ENCODE peak calls at places on chromosomes 5 and 9, in seven cellular contexts. Y is GM23338, U is suprapubic skin, P is spleen, W is transverse colon, T is breast epithelium, A is sigmoid colon. C is an unnamed sample.

GRCh38 chr5:149409268-149409948 is 30.3 kb upstream of the IL17B start:
- DNase-seq in Y (peak), U (no peak), P (no peak), W (no peak), T (no peak), A (peak), C (no peak)

GRCh38 chr9:131807131-131807990 is 67.5 kb upstream of the RAPGEF1 start:
- DNase-seq in Y (peak), U (no peak), P (no peak), W (no peak), T (no peak), A (no peak), C (no peak)

GRCh38 chr5:1316941-1317340 is 22.1 kb upstream of the TERT start:
- DNase-seq in Y (no peak), U (peak), P (peak), W (no peak), T (no peak), A (peak), C (no peak)

GRCh38 chr5:170219615-170220014 is 13.2 kb upstream of the C5orf58 start:
- DNase-seq in Y (no peak), U (no peak), P (no peak), W (no peak), T (no peak), A (no peak), C (no peak)

GRCh38 chr5:72478276-72478675 is 28.9 kb downstream of the ZNF366 start:
- DNase-seq in Y (no peak), U (no peak), P (no peak), W (no peak), T (no peak), A (no peak), C (no peak)

GRCh38 chr9:6811436-6811835 is 53.7 kb downstream of the KDM4C start:
- DNase-seq in Y (no peak), U (no peak), P (no peak), W (no peak), T (no peak), A (no peak), C (no peak)

GRCh38 chr5:759111-759741 is 25.3 kb downstream of the ZDHHC11B start:
- DNase-seq in Y (peak), U (peak), P (peak), W (peak), T (peak), A (peak), C (peak)

GRCh38 chr5:153463806-153464205 is 26.7 kb upstream of the GRIA1 start:
- DNase-seq in Y (no peak), U (no peak), P (no peak), W (no peak), T (no peak), A (no peak), C (no peak)

GRCh38 chr9:840343-840742 is 1.2 kb upstream of the DMRT1 start:
- DNase-seq in Y (peak), U (no peak), P (peak), W (no peak), T (no peak), A (no peak), C (no peak)

GRCh38 chr5:36073595-36074216 is 7.0 kb upstream of the UGT3A2 start:
- DNase-seq in Y (peak), U (no peak), P (no peak), W (no peak), T (no peak), A (no peak), C (no peak)

GRCh38 chr9:121642758-121643157 is 8.7 kb upstream of the DAB2IP start:
- DNase-seq in Y (no peak), U (no peak), P (peak), W (no peak), T (no peak), A (no peak), C (no peak)

GRCh38 chr9:93262537-93263310 is 78.8 kb downstream of the WNK2 start:
- DNase-seq in Y (no peak), U (peak), P (peak), W (no peak), T (no peak), A (peak), C (no peak)

GRCh38 chr5:176535655-176536131 is 1.5 kb downstream of the RNF44 start:
- DNase-seq in Y (no peak), U (no peak), P (peak), W (no peak), T (no peak), A (no peak), C (no peak)

GRCh38 chr9:120742951-120743416 is 28.7 kb upstream of the MEGF9 start:
- DNase-seq in Y (peak), U (no peak), P (no peak), W (no peak), T (no peak), A (no peak), C (no peak)

GRCh38 chr9:34457266-34458012 is 931 bp downstream of the FAM219A start:
- DNase-seq in Y (peak), U (peak), P (peak), W (peak), T (peak), A (peak), C (peak)

GRCh38 chr5:97499605-97500004 is 316.6 kb upstream of the RIOK2 start:
- DNase-seq in Y (no peak), U (no peak), P (no peak), W (no peak), T (no peak), A (no peak), C (no peak)

GRCh38 chr5:17282283-17283120 is 65.1 kb downstream of the BASP1 start:
- DNase-seq in Y (no peak), U (no peak), P (peak), W (peak), T (no peak), A (no peak), C (no peak)

GRCh38 chr9:83066771-83067170 is 3.8 kb upstream of the RASEF start:
- DNase-seq in Y (no peak), U (no peak), P (no peak), W (no peak), T (no peak), A (no peak), C (no peak)

GRCh38 chr9:98374385-98375051 is 119.1 kb upstream of the TBC1D2 start:
- DNase-seq in Y (peak), U (no peak), P (no peak), W (peak), T (no peak), A (no peak), C (no peak)

GRCh38 chr9:90029996-90030395 is 425.2 kb downstream of the GADD45G start:
- DNase-seq in Y (no peak), U (peak), P (no peak), W (no peak), T (no peak), A (no peak), C (no peak)

GRCh38 chr5:150320048-150320555 is 17.4 kb upstream of the ARSI start:
- DNase-seq in Y (no peak), U (no peak), P (no peak), W (peak), T (no peak), A (peak), C (no peak)

GRCh38 chr5:149014634-149015033 is 48.2 kb downstream of the SH3TC2 start:
- DNase-seq in Y (no peak), U (no peak), P (no peak), W (no peak), T (no peak), A (no peak), C (no peak)

GRCh38 chr5:153081385-153081784 is 409.1 kb upstream of the GRIA1 start:
- DNase-seq in Y (no peak), U (no peak), P (no peak), W (no peak), T (no peak), A (no peak), C (no peak)

GRCh38 chr5:175254155-175254554 is 189.8 kb downstream of the DRD1 start:
- DNase-seq in Y (no peak), U (no peak), P (no peak), W (no peak), T (no peak), A (no peak), C (peak)

GRCh38 chr5:109105631-109106267 is 304.0 kb downstream of the PJA2 start:
- DNase-seq in Y (no peak), U (no peak), P (no peak), W (no peak), T (no peak), A (no peak), C (no peak)

DNA sequence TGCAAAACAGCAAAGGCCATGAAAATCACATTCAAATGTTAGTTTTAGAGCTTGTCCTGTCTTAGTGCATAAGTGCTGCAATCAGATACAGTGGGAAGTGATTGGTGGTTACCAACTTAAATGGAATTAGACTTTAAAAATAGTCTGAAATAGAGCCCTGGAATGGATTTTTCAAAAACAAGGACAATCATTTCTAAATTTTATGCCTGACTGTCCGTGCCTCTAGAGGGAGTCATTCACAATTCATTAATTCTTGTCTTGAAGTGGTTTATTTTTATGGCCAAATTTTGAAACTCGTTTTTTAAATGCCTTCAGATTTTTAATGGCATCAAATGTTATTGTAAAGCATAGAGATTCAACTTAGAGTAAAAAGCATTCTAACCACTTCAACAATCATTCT is 561.8 kb upstream of the DAB2 start:
- DNase-seq in Y (no peak), U (no peak), P (no peak), W (no peak), T (no peak), A (no peak), C (no peak)
- TF ChIP-seq CTCF in Y (peak), U (no peak), P (no peak), W (no peak), T (no peak), A (no peak), C (no peak)

GRCh38 chr5:132258102-132259060 is 885 bp downstream of the PDLIM4 start:
- DNase-seq in Y (no peak), U (peak), P (peak), W (peak), T (no peak), A (peak), C (no peak)

GRCh38 chr5:132256086-132256782 is 1.3 kb upstream of the PDLIM4 start:
- DNase-seq in Y (no peak), U (peak), P (peak), W (no peak), T (no peak), A (peak), C (no peak)

GRCh38 chr5:132256783-132257130 is 739 bp upstream of the PDLIM4 start:
- DNase-seq in Y (no peak), U (peak), P (no peak), W (no peak), T (no peak), A (no peak), C (no peak)

GRCh38 chr5:132259061-132259851 is 1.8 kb downstream of the PDLIM4 start:
- DNase-seq in Y (no peak), U (peak), P (peak), W (peak), T (no peak), A (peak), C (peak)

DNA sequence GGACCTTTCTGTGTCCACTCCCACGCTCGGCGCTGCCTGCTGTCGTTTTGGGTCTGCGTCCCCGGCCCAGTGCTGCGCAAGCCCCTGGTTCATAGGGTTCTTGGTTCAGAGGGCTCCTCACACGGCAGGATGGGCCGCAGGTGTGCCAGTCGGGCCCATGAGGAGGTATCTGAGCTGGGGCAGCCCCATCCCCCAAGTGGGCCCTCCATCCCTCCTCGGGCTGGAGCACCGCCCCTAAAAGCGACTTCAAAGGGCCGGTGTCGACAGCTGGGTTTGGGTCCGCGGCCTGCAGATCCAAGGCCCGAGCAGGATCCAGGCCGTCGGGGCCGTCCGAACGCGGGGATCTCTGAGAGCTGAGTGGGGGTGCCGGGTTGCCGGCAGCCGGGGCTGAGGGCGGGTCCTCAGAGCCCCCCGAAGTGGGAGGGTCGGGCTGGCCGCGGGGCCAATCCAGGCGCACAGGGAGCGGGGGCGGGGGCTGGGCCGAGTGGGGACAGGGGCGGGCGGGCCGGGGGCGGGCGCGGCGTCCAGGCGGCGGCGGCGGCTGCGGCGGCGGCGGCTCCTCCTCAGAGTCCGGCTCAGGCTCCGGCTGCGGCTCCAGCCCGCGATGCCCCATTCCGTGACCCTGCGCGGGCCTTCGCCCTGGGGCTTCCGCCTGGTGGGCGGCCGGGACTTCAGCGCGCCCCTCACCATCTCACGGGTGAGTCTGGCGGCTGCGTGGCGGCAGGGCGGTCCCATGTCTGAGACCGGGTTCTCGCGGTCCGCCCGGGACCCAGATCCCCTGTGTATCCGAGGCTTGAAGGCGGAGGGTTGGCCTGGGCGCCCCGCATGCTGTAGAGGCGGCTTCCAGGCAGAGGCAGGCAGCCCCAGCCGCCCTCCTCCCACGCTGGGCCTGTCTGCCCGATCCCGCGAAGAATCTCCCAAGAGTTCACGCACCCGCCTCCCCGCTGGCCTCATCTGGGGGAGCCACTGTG is at the start of gene PDLIM4:
- DNase-seq in Y (peak), U (peak), P (peak), W (peak), T (no peak), A (peak), C (peak)
- TF ChIP-seq POLR2AphosphoS5 in Y (peak), U (no peak), P (peak), W (peak), T (no peak), A (peak), C (no peak)

GRCh38 chr9:97060796-97061195 is 21.9 kb upstream of the CTSV start:
- DNase-seq in Y (no peak), U (no peak), P (no peak), W (no peak), T (no peak), A (no peak), C (no peak)
- TF ChIP-seq CTCF in Y (no peak), U (no peak), P (no peak), W (no peak), T (no peak), A (no peak), C (no peak)

GRCh38 chr5:113824307-113824706 is 310.8 kb downstream of the YTHDC2 start:
- DNase-seq in Y (peak), U (no peak), P (no peak), W (no peak), T (no peak), A (no peak), C (no peak)

DNA sequence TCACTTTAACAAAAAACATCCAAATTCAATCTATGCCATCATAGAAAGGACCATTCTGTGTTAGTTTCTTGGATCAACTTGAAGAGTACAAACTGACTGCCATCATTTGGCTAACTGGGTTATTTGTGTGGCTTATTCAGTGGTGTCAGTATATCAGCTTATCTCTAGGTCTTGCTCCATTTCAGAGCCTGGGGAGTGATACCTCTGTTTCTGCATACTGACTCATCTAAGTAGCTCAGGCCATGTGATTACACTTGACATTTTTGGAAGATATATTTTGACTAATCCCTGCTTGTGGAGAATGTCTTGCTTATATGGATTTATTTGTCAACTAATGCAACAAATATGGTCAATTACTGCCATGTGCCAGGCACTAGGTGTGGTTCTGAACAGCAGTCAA is 311.6 kb downstream of the YTHDC2 start:
- DNase-seq in Y (no peak), U (no peak), P (no peak), W (no peak), T (no peak), A (no peak), C (no peak)
- TF ChIP-seq POLR2AphosphoS5 in Y (no peak), U (no peak), P (no peak), W (no peak), T (no peak), A (no peak), C (no peak)

DNA sequence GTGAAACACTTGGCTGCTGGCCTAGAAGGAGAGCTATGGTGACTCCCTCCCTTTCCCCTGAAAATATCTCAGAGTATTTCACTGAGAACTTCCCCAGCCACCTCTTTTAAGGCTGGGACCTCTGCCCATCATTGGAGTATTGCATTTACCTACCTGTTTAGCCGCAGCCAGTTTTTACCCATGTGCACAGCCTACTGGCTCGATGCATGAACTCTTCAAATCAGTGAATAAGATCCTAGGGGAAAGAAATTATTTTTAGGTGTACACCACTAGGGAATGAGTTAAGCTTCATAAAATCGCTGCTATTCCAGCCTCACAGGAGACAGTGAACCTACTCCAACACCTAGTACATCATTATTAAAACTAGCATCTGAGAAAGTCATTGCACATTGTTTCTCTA is 16.8 kb upstream of the FAM174A start:
- DNase-seq in Y (peak), U (no peak), P (no peak), W (no peak), T (no peak), A (no peak), C (no peak)
- TF ChIP-seq CTCF in Y (peak), U (no peak), P (no peak), W (no peak), T (no peak), A (no peak), C (no peak)

DNA sequence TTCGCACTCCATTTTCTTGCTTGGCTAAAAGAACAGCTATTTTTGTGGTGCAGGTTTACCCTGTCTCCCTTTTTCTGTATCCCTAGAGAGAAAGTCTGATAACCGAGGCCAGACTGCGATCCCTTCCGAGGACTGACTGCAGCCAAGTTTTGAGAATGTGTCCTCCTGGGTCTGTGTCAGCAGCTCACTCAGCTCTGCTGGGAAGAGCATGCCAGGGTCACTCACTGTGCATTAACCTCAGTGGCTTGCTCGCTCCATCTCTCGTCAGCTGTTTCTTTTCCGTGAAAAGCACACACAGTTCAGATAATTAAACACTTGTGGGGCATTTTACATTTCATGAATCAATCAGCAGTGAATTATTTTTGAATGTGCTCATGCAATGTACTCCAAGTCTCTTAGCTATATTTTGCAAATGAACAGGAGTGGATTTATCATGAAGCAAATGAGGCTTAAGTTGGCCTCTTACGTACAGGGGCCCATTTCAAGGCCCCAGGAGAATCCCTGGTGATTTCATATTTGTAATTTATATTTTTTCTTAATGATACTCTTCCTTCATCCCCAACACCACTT is 252.1 kb downstream of the SMARCA2 start:
- DNase-seq in Y (no peak), U (no peak), P (no peak), W (no peak), T (no peak), A (no peak), C (no peak)
- TF ChIP-seq POLR2AphosphoS5 in Y (no peak), U (no peak), P (no peak), W (no peak), T (no peak), A (no peak), C (no peak)

DNA sequence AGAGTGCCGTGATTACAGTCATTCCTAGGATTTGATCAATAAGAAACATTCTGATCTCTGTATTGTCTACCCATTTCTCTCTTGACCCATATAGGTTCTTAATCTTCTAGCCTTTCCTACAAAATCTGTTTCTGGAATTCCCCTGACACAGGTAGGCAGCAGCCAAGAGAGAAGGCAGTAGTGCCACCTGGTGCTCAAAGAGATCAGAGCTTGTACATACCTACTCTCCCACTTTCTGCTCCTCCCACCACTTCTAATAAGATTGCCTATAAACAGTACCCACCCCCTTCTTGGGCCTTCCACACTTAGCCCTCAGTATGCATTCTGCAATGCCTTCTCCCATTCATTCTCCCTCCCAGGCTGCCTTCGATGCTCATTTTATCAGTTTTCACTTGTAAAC is 117.4 kb upstream of the RORB start:
- DNase-seq in Y (peak), U (no peak), P (no peak), W (no peak), T (no peak), A (no peak), C (peak)
- TF ChIP-seq CTCF in Y (peak), U (no peak), P (no peak), W (no peak), T (no peak), A (no peak), C (peak)